ENCODE peak calls at places on chromosomes 6 and 20, in ten cellular contexts. One of them, this sample, is unnamed.

GRCh38 chr6:26403888-26404287 is 1.8 kb downstream of the BTN3A1 start:
- DNase-seq in mammary epithelial cell: no peak
- DNase-seq in GM10248: no peak
- DNase-seq in B cell: no peak
- DNase-seq in left ventricle myocardium inferior: no peak
- DNase-seq in psoas muscle: no peak
- DNase-seq in mesothelial cell of epicardium: no peak
- DNase-seq in ascending aorta: no peak
- DNase-seq in AG09309: no peak
- DNase-seq in WERI-Rb-1: no peak
- DNase-seq in this sample: no peak

GRCh38 chr20:49568491-49569151 is 684 bp upstream of the PTGIS start:
- DNase-seq in mesothelial cell of epicardium: peak
- DNase-seq in B cell: peak
- DNase-seq in left ventricle myocardium inferior: no peak
- DNase-seq in psoas muscle: no peak
- DNase-seq in mammary epithelial cell: no peak
- DNase-seq in GM10248: no peak
- DNase-seq in ascending aorta: no peak
- DNase-seq in WERI-Rb-1: no peak
- DNase-seq in AG09309: no peak
- DNase-seq in this sample: no peak

GRCh38 chr6:100346828-100347227 is 117.9 kb downstream of the SIM1 start:
- DNase-seq in AG09309: no peak
- DNase-seq in GM10248: no peak
- DNase-seq in mammary epithelial cell: peak
- DNase-seq in ascending aorta: no peak
- DNase-seq in mesothelial cell of epicardium: no peak
- DNase-seq in psoas muscle: no peak
- DNase-seq in B cell: no peak
- DNase-seq in left ventricle myocardium inferior: no peak
- DNase-seq in WERI-Rb-1: no peak
- DNase-seq in this sample: no peak

GRCh38 chr20:57392512-57393271 is 1.5 kb downstream of the RBM38 start:
- DNase-seq in AG09309: no peak
- DNase-seq in GM10248: peak
- DNase-seq in WERI-Rb-1: no peak
- DNase-seq in mesothelial cell of epicardium: no peak
- DNase-seq in psoas muscle: peak
- DNase-seq in left ventricle myocardium inferior: peak
- DNase-seq in mammary epithelial cell: no peak
- DNase-seq in B cell: peak
- DNase-seq in ascending aorta: peak
- DNase-seq in this sample: no peak

GRCh38 chr6:56652994-56653393 is 10.3 kb upstream of the DST start:
- DNase-seq in psoas muscle: no peak
- DNase-seq in B cell: no peak
- DNase-seq in GM10248: no peak
- DNase-seq in ascending aorta: no peak
- DNase-seq in WERI-Rb-1: no peak
- DNase-seq in AG09309: peak
- DNase-seq in mammary epithelial cell: peak
- DNase-seq in left ventricle myocardium inferior: no peak
- DNase-seq in mesothelial cell of epicardium: no peak
- DNase-seq in this sample: no peak

GRCh38 chr20:62048821-62049291 is 16.8 kb downstream of the TAF4 start:
- DNase-seq in GM10248: no peak
- DNase-seq in left ventricle myocardium inferior: no peak
- DNase-seq in ascending aorta: no peak
- DNase-seq in mesothelial cell of epicardium: peak
- DNase-seq in AG09309: no peak
- DNase-seq in mammary epithelial cell: no peak
- DNase-seq in WERI-Rb-1: no peak
- DNase-seq in B cell: no peak
- DNase-seq in psoas muscle: no peak
- DNase-seq in this sample: no peak

GRCh38 chr20:21125849-21126840 is at the start of gene KIZ:
- DNase-seq in ascending aorta: peak
- DNase-seq in mesothelial cell of epicardium: peak
- DNase-seq in psoas muscle: peak
- DNase-seq in AG09309: peak
- DNase-seq in left ventricle myocardium inferior: peak
- DNase-seq in GM10248: peak
- DNase-seq in WERI-Rb-1: peak
- DNase-seq in B cell: peak
- DNase-seq in mammary epithelial cell: peak
- DNase-seq in this sample: peak

GRCh38 chr20:49345538-49345937 is 67.7 kb upstream of the ZNFX1 start:
- DNase-seq in AG09309: peak
- DNase-seq in WERI-Rb-1: no peak
- DNase-seq in psoas muscle: peak
- DNase-seq in GM10248: no peak
- DNase-seq in ascending aorta: no peak
- DNase-seq in left ventricle myocardium inferior: peak
- DNase-seq in mesothelial cell of epicardium: no peak
- DNase-seq in mammary epithelial cell: peak
- DNase-seq in B cell: no peak
- DNase-seq in this sample: no peak

GRCh38 chr20:2279245-2279779 is 16.5 kb upstream of the TGM3 start:
- DNase-seq in mesothelial cell of epicardium: no peak
- DNase-seq in WERI-Rb-1: no peak
- DNase-seq in ascending aorta: no peak
- DNase-seq in B cell: no peak
- DNase-seq in psoas muscle: no peak
- DNase-seq in GM10248: no peak
- DNase-seq in AG09309: no peak
- DNase-seq in mammary epithelial cell: no peak
- DNase-seq in left ventricle myocardium inferior: no peak
- DNase-seq in this sample: no peak

GRCh38 chr20:2273634-2274302 is 22.0 kb upstream of the TGM3 start:
- DNase-seq in psoas muscle: no peak
- DNase-seq in ascending aorta: no peak
- DNase-seq in WERI-Rb-1: peak
- DNase-seq in AG09309: no peak
- DNase-seq in left ventricle myocardium inferior: no peak
- DNase-seq in GM10248: no peak
- DNase-seq in B cell: no peak
- DNase-seq in mammary epithelial cell: no peak
- DNase-seq in mesothelial cell of epicardium: no peak
- DNase-seq in this sample: peak

GRCh38 chr20:2281563-2281962 is 14.2 kb upstream of the TGM3 start:
- DNase-seq in psoas muscle: no peak
- DNase-seq in mesothelial cell of epicardium: no peak
- DNase-seq in ascending aorta: no peak
- DNase-seq in mammary epithelial cell: no peak
- DNase-seq in WERI-Rb-1: no peak
- DNase-seq in AG09309: no peak
- DNase-seq in left ventricle myocardium inferior: no peak
- DNase-seq in B cell: no peak
- DNase-seq in GM10248: no peak
- DNase-seq in this sample: no peak

GRCh38 chr20:2280083-2280482 is 15.7 kb upstream of the TGM3 start:
- DNase-seq in ascending aorta: no peak
- DNase-seq in GM10248: no peak
- DNase-seq in mammary epithelial cell: no peak
- DNase-seq in B cell: no peak
- DNase-seq in WERI-Rb-1: no peak
- DNase-seq in left ventricle myocardium inferior: no peak
- DNase-seq in AG09309: no peak
- DNase-seq in psoas muscle: no peak
- DNase-seq in mesothelial cell of epicardium: no peak
- DNase-seq in this sample: no peak

GRCh38 chr20:2276015-2276414 is 19.8 kb upstream of the TGM3 start:
- DNase-seq in ascending aorta: no peak
- DNase-seq in AG09309: no peak
- DNase-seq in psoas muscle: no peak
- DNase-seq in GM10248: no peak
- DNase-seq in B cell: no peak
- DNase-seq in mesothelial cell of epicardium: no peak
- DNase-seq in mammary epithelial cell: no peak
- DNase-seq in WERI-Rb-1: no peak
- DNase-seq in left ventricle myocardium inferior: no peak
- DNase-seq in this sample: no peak
- TF ChIP-seq CTCF in ascending aorta: no peak
- TF ChIP-seq CTCF in AG09309: no peak
- TF ChIP-seq CTCF in psoas muscle: no peak
- TF ChIP-seq CTCF in GM10248: no peak
- TF ChIP-seq CTCF in B cell: no peak
- TF ChIP-seq CTCF in mesothelial cell of epicardium: no peak
- TF ChIP-seq CTCF in mammary epithelial cell: no peak
- TF ChIP-seq CTCF in WERI-Rb-1: no peak
- TF ChIP-seq CTCF in left ventricle myocardium inferior: no peak
- TF ChIP-seq CTCF in this sample: no peak

GRCh38 chr20:43984587-43984986 is 69.9 kb downstream of the TOX2 start:
- DNase-seq in B cell: no peak
- DNase-seq in WERI-Rb-1: no peak
- DNase-seq in psoas muscle: no peak
- DNase-seq in left ventricle myocardium inferior: no peak
- DNase-seq in AG09309: no peak
- DNase-seq in ascending aorta: no peak
- DNase-seq in mesothelial cell of epicardium: no peak
- DNase-seq in mammary epithelial cell: no peak
- DNase-seq in GM10248: no peak
- DNase-seq in this sample: no peak

GRCh38 chr20:43982016-43982415 is 67.4 kb downstream of the TOX2 start:
- DNase-seq in GM10248: no peak
- DNase-seq in B cell: no peak
- DNase-seq in WERI-Rb-1: no peak
- DNase-seq in ascending aorta: no peak
- DNase-seq in mammary epithelial cell: no peak
- DNase-seq in AG09309: no peak
- DNase-seq in left ventricle myocardium inferior: no peak
- DNase-seq in mesothelial cell of epicardium: no peak
- DNase-seq in psoas muscle: no peak
- DNase-seq in this sample: no peak

GRCh38 chr20:43982886-43983285 is 68.2 kb downstream of the TOX2 start:
- DNase-seq in psoas muscle: no peak
- DNase-seq in B cell: no peak
- DNase-seq in mammary epithelial cell: no peak
- DNase-seq in mesothelial cell of epicardium: no peak
- DNase-seq in WERI-Rb-1: no peak
- DNase-seq in AG09309: no peak
- DNase-seq in GM10248: no peak
- DNase-seq in ascending aorta: no peak
- DNase-seq in left ventricle myocardium inferior: no peak
- DNase-seq in this sample: no peak

GRCh38 chr20:43983904-43984361 is 69.3 kb downstream of the TOX2 start:
- DNase-seq in left ventricle myocardium inferior: no peak
- DNase-seq in mesothelial cell of epicardium: no peak
- DNase-seq in psoas muscle: no peak
- DNase-seq in ascending aorta: no peak
- DNase-seq in GM10248: no peak
- DNase-seq in B cell: no peak
- DNase-seq in WERI-Rb-1: no peak
- DNase-seq in mammary epithelial cell: no peak
- DNase-seq in AG09309: no peak
- DNase-seq in this sample: no peak

DNA sequence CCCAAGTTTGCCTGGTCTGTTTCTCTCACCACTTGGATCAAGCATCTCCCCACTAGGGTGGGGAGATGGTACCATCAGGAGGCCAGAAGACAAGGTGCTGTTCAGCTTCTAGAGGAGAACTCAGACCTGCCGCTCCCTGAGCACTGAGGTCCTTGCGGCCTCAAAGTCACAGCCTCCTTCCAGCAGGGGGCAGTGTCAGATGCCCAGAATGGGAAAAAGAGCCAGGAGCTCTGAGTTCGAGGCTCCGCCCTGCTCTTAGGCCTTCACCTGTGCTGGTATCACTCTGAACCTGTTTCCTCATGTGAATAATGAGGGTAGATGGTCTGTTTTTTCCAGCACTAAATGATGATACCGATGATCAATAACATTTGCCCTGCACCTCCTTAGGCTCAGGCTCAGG is 68.7 kb downstream of the TOX2 start:
- DNase-seq in ascending aorta: no peak
- DNase-seq in left ventricle myocardium inferior: no peak
- DNase-seq in mesothelial cell of epicardium: no peak
- DNase-seq in WERI-Rb-1: peak
- DNase-seq in psoas muscle: no peak
- DNase-seq in B cell: no peak
- DNase-seq in GM10248: no peak
- DNase-seq in AG09309: no peak
- DNase-seq in mammary epithelial cell: no peak
- DNase-seq in this sample: peak
- TF ChIP-seq CTCF in ascending aorta: peak
- TF ChIP-seq CTCF in left ventricle myocardium inferior: peak
- TF ChIP-seq CTCF in mesothelial cell of epicardium: peak
- TF ChIP-seq CTCF in WERI-Rb-1: peak
- TF ChIP-seq CTCF in psoas muscle: peak
- TF ChIP-seq CTCF in B cell: no peak
- TF ChIP-seq CTCF in GM10248: peak
- TF ChIP-seq CTCF in AG09309: peak
- TF ChIP-seq CTCF in mammary epithelial cell: no peak
- TF ChIP-seq CTCF in this sample: peak

DNA sequence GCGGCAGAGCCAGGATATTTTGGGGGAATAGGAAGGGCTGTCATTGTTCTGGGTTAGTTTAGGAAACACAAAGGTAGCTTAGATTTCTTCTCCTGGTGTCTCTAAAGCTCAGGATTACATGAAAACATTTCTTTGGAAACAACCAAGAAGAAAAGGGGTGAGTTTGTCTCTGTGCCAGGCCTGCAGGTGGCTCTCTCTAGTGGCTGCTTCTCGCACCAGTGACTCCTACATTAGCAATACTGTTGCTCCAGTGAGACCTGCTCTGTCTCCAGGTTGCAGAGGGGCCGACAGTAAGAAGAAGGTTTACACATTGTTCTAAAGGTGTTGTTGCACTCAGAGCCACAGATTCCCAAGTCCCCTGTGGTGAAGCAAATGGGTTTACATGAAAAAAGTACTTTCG is 104.6 kb upstream of the GLP1R start:
- DNase-seq in mammary epithelial cell: no peak
- DNase-seq in left ventricle myocardium inferior: no peak
- DNase-seq in AG09309: no peak
- DNase-seq in ascending aorta: no peak
- DNase-seq in psoas muscle: no peak
- DNase-seq in mesothelial cell of epicardium: no peak
- DNase-seq in WERI-Rb-1: no peak
- DNase-seq in GM10248: no peak
- DNase-seq in B cell: no peak
- DNase-seq in this sample: no peak
- TF ChIP-seq CTCF in mammary epithelial cell: no peak
- TF ChIP-seq CTCF in left ventricle myocardium inferior: no peak
- TF ChIP-seq CTCF in AG09309: no peak
- TF ChIP-seq CTCF in ascending aorta: no peak
- TF ChIP-seq CTCF in psoas muscle: no peak
- TF ChIP-seq CTCF in mesothelial cell of epicardium: no peak
- TF ChIP-seq CTCF in WERI-Rb-1: peak
- TF ChIP-seq CTCF in GM10248: no peak
- TF ChIP-seq CTCF in B cell: no peak
- TF ChIP-seq CTCF in this sample: no peak

DNA sequence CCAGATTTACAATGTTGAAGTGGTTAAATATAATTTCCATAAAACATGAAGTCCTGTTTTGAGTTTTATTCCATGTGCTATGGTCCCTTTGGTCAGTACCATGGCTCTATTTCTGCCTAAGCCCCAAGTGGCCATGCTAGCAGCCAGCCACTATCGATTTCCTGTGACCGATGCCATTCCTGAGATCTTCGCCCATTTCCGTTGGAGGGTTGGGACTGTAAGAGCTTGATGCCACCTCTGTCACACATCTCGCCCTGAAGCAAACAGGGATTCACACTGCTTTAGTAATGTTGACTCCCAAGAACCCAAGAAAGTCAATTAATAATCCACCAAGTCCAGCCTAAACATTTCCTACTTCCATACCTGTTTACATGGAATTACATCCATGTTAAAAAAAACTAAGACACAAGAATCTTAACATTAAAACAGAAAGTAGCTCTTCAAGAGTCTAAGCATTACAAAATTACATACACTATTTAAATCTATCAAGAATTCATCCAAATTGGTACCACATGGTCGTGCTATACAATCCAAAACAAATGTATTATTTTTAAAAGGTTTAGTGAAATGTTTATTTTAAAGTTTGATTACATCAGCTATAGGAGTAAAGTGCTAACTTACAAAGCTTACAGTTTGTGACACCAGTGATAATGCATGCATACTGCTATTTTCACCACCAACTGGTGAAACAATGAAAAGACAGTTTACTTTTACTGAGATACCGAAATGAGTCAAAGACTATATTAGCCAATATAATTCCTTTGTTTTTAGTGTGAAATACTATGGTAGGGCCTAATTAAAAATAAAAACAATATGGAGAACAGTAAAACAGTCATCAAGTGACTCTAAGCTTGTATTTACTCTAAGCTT is 2.5 kb downstream of the RBM39 start:
- DNase-seq in mesothelial cell of epicardium: no peak
- DNase-seq in B cell: no peak
- DNase-seq in left ventricle myocardium inferior: no peak
- DNase-seq in WERI-Rb-1: no peak
- DNase-seq in psoas muscle: no peak
- DNase-seq in ascending aorta: no peak
- DNase-seq in mammary epithelial cell: peak
- DNase-seq in AG09309: peak
- DNase-seq in GM10248: no peak
- DNase-seq in this sample: no peak
- TF ChIP-seq CTCF in mesothelial cell of epicardium: no peak
- TF ChIP-seq CTCF in B cell: peak
- TF ChIP-seq CTCF in left ventricle myocardium inferior: peak
- TF ChIP-seq CTCF in WERI-Rb-1: no peak
- TF ChIP-seq CTCF in psoas muscle: peak
- TF ChIP-seq CTCF in ascending aorta: no peak
- TF ChIP-seq CTCF in mammary epithelial cell: peak
- TF ChIP-seq CTCF in AG09309: peak
- TF ChIP-seq CTCF in GM10248: no peak
- TF ChIP-seq CTCF in this sample: peak